ENCODE peak calls at places on chromosomes 5 and 9, in seven cellular contexts. One of them, this sample, is unnamed.

GRCh38 chr5:95448836-95449235 is 57.7 kb downstream of the FAM81B start:
- DNase-seq in HepG2: no peak
- DNase-seq in endothelial cell of umbilical vein: no peak
- DNase-seq in H1: no peak
- DNase-seq in SK-N-SH: no peak
- DNase-seq in GM12878: no peak
- DNase-seq in K562: no peak
- DNase-seq in this sample: no peak

GRCh38 chr9:93309889-93310425 is 126.0 kb downstream of the WNK2 start:
- DNase-seq in HepG2: no peak
- DNase-seq in GM12878: no peak
- DNase-seq in K562: no peak
- DNase-seq in SK-N-SH: no peak
- DNase-seq in H1: no peak
- DNase-seq in endothelial cell of umbilical vein: no peak
- DNase-seq in this sample: no peak

GRCh38 chr5:73861313-73861978 is 235.4 kb downstream of the ARHGEF28 start:
- DNase-seq in endothelial cell of umbilical vein: no peak
- DNase-seq in K562: no peak
- DNase-seq in HepG2: peak
- DNase-seq in H1: no peak
- DNase-seq in GM12878: no peak
- DNase-seq in SK-N-SH: no peak
- DNase-seq in this sample: no peak

GRCh38 chr9:133125706-133126696 is 5.0 kb upstream of the RALGDS start:
- DNase-seq in GM12878: no peak
- DNase-seq in endothelial cell of umbilical vein: peak
- DNase-seq in H1: no peak
- DNase-seq in SK-N-SH: peak
- DNase-seq in HepG2: no peak
- DNase-seq in K562: no peak
- DNase-seq in this sample: no peak

GRCh38 chr5:125348221-125348692 is 601.8 kb upstream of the ZNF608 start:
- DNase-seq in K562: no peak
- DNase-seq in GM12878: no peak
- DNase-seq in HepG2: no peak
- DNase-seq in endothelial cell of umbilical vein: no peak
- DNase-seq in SK-N-SH: no peak
- DNase-seq in H1: peak
- DNase-seq in this sample: no peak

GRCh38 chr5:178116406-178116885 is 3.1 kb downstream of the N4BP3 start:
- DNase-seq in GM12878: peak
- DNase-seq in HepG2: no peak
- DNase-seq in SK-N-SH: peak
- DNase-seq in K562: peak
- DNase-seq in H1: no peak
- DNase-seq in endothelial cell of umbilical vein: peak
- DNase-seq in this sample: no peak

GRCh38 chr9:86741311-86742215 is 205.7 kb downstream of the GAS1 start:
- DNase-seq in GM12878: no peak
- DNase-seq in SK-N-SH: no peak
- DNase-seq in H1: no peak
- DNase-seq in HepG2: no peak
- DNase-seq in K562: no peak
- DNase-seq in endothelial cell of umbilical vein: no peak
- DNase-seq in this sample: peak

GRCh38 chr5:23132231-23132630 is 279.1 kb upstream of the CDH12 start:
- DNase-seq in SK-N-SH: no peak
- DNase-seq in endothelial cell of umbilical vein: no peak
- DNase-seq in H1: no peak
- DNase-seq in K562: no peak
- DNase-seq in HepG2: no peak
- DNase-seq in GM12878: no peak
- DNase-seq in this sample: no peak

GRCh38 chr9:135076143-135076875 is 11.2 kb upstream of the OLFM1 start:
- DNase-seq in HepG2: no peak
- DNase-seq in H1: no peak
- DNase-seq in K562: no peak
- DNase-seq in endothelial cell of umbilical vein: no peak
- DNase-seq in GM12878: no peak
- DNase-seq in SK-N-SH: peak
- DNase-seq in this sample: no peak

GRCh38 chr5:65144136-65144871 is 337.4 kb downstream of the ADAMTS6 start:
- DNase-seq in HepG2: no peak
- DNase-seq in endothelial cell of umbilical vein: no peak
- DNase-seq in SK-N-SH: no peak
- DNase-seq in GM12878: no peak
- DNase-seq in K562: no peak
- DNase-seq in H1: no peak
- DNase-seq in this sample: no peak

GRCh38 chr5:131171276-131171815 is 602 bp downstream of the LYRM7 start:
- DNase-seq in HepG2: peak
- DNase-seq in K562: peak
- DNase-seq in endothelial cell of umbilical vein: no peak
- DNase-seq in H1: no peak
- DNase-seq in GM12878: no peak
- DNase-seq in SK-N-SH: no peak
- DNase-seq in this sample: no peak

GRCh38 chr5:96601811-96602244 is 60.3 kb upstream of the CAST start:
- DNase-seq in endothelial cell of umbilical vein: peak
- DNase-seq in SK-N-SH: peak
- DNase-seq in HepG2: peak
- DNase-seq in H1: no peak
- DNase-seq in GM12878: peak
- DNase-seq in K562: peak
- DNase-seq in this sample: peak

GRCh38 chr9:114733814-114734213 is 51.8 kb upstream of the TEX48 start:
- DNase-seq in HepG2: no peak
- DNase-seq in K562: no peak
- DNase-seq in GM12878: no peak
- DNase-seq in SK-N-SH: no peak
- DNase-seq in H1: no peak
- DNase-seq in endothelial cell of umbilical vein: no peak
- DNase-seq in this sample: no peak

GRCh38 chr5:10543585-10544040 is 20.3 kb upstream of the ANKRD33B start:
- DNase-seq in endothelial cell of umbilical vein: no peak
- DNase-seq in GM12878: no peak
- DNase-seq in SK-N-SH: no peak
- DNase-seq in H1: no peak
- DNase-seq in HepG2: no peak
- DNase-seq in K562: peak
- DNase-seq in this sample: no peak

GRCh38 chr5:15500326-15500958 is 462 bp downstream of the FBXL7 start:
- DNase-seq in H1: no peak
- DNase-seq in GM12878: no peak
- DNase-seq in SK-N-SH: no peak
- DNase-seq in K562: no peak
- DNase-seq in HepG2: no peak
- DNase-seq in endothelial cell of umbilical vein: peak
- DNase-seq in this sample: no peak

GRCh38 chr9:128285033-128285784 is 9.1 kb downstream of the SWI5 start:
- DNase-seq in K562: no peak
- DNase-seq in endothelial cell of umbilical vein: no peak
- DNase-seq in HepG2: no peak
- DNase-seq in GM12878: no peak
- DNase-seq in SK-N-SH: no peak
- DNase-seq in H1: no peak
- DNase-seq in this sample: no peak

GRCh38 chr5:157956271-157956885 is 97.4 kb upstream of the CLINT1 start:
- DNase-seq in SK-N-SH: peak
- DNase-seq in GM12878: no peak
- DNase-seq in HepG2: no peak
- DNase-seq in K562: no peak
- DNase-seq in H1: no peak
- DNase-seq in endothelial cell of umbilical vein: no peak
- DNase-seq in this sample: no peak

GRCh38 chr5:150235548-150235895 is 45.7 kb downstream of the SLC6A7 start:
- DNase-seq in endothelial cell of umbilical vein: no peak
- DNase-seq in SK-N-SH: no peak
- DNase-seq in K562: no peak
- DNase-seq in HepG2: no peak
- DNase-seq in GM12878: no peak
- DNase-seq in H1: no peak
- DNase-seq in this sample: no peak

GRCh38 chr5:135271533-135272310 is 127.3 kb downstream of the MACROH2A1 start:
- DNase-seq in GM12878: no peak
- DNase-seq in H1: no peak
- DNase-seq in K562: peak
- DNase-seq in endothelial cell of umbilical vein: no peak
- DNase-seq in SK-N-SH: peak
- DNase-seq in HepG2: peak
- DNase-seq in this sample: no peak

GRCh38 chr5:78335976-78336375 is 24.4 kb upstream of the SCAMP1 start:
- DNase-seq in HepG2: no peak
- DNase-seq in endothelial cell of umbilical vein: no peak
- DNase-seq in GM12878: no peak
- DNase-seq in H1: no peak
- DNase-seq in K562: no peak
- DNase-seq in SK-N-SH: peak
- DNase-seq in this sample: no peak

GRCh38 chr5:146233441-146233840 is 30.0 kb downstream of the RBM27 start:
- DNase-seq in SK-N-SH: no peak
- DNase-seq in GM12878: no peak
- DNase-seq in HepG2: no peak
- DNase-seq in K562: no peak
- DNase-seq in H1: no peak
- DNase-seq in endothelial cell of umbilical vein: no peak
- DNase-seq in this sample: no peak

GRCh38 chr9:136759436-136760325 is 1.6 kb upstream of the LCN8 start:
- DNase-seq in HepG2: no peak
- DNase-seq in H1: no peak
- DNase-seq in SK-N-SH: no peak
- DNase-seq in endothelial cell of umbilical vein: no peak
- DNase-seq in K562: no peak
- DNase-seq in GM12878: no peak
- DNase-seq in this sample: no peak

GRCh38 chr5:151213803-151214613 is 9.9 kb downstream of the CCDC69 start:
- DNase-seq in H1: no peak
- DNase-seq in endothelial cell of umbilical vein: peak
- DNase-seq in SK-N-SH: no peak
- DNase-seq in GM12878: peak
- DNase-seq in HepG2: peak
- DNase-seq in K562: peak
- DNase-seq in this sample: no peak

GRCh38 chr9:131429121-131430012 is 35.5 kb downstream of the PRRC2B start:
- DNase-seq in K562: no peak
- DNase-seq in HepG2: no peak
- DNase-seq in SK-N-SH: no peak
- DNase-seq in GM12878: no peak
- DNase-seq in endothelial cell of umbilical vein: no peak
- DNase-seq in H1: no peak
- DNase-seq in this sample: no peak

GRCh38 chr5:176319827-176320554 is 41.6 kb downstream of the KIAA1191 start:
- DNase-seq in endothelial cell of umbilical vein: no peak
- DNase-seq in HepG2: peak
- DNase-seq in H1: no peak
- DNase-seq in K562: peak
- DNase-seq in GM12878: no peak
- DNase-seq in SK-N-SH: no peak
- DNase-seq in this sample: peak

GRCh38 chr5:122457178-122457826 is 145.3 kb downstream of the SNCAIP start:
- DNase-seq in HepG2: no peak
- DNase-seq in GM12878: no peak
- DNase-seq in K562: no peak
- DNase-seq in endothelial cell of umbilical vein: no peak
- DNase-seq in H1: no peak
- DNase-seq in SK-N-SH: no peak
- DNase-seq in this sample: no peak

GRCh38 chr9:81789751-81790150 is 100.4 kb upstream of the TLE1 start:
- DNase-seq in HepG2: no peak
- DNase-seq in SK-N-SH: no peak
- DNase-seq in GM12878: no peak
- DNase-seq in H1: no peak
- DNase-seq in K562: no peak
- DNase-seq in endothelial cell of umbilical vein: no peak
- DNase-seq in this sample: no peak

GRCh38 chr9:81782313-81782712 is 93.0 kb upstream of the TLE1 start:
- DNase-seq in HepG2: no peak
- DNase-seq in SK-N-SH: no peak
- DNase-seq in H1: no peak
- DNase-seq in K562: no peak
- DNase-seq in endothelial cell of umbilical vein: no peak
- DNase-seq in GM12878: no peak
- DNase-seq in this sample: no peak

GRCh38 chr9:81791076-81791475 is 101.7 kb upstream of the TLE1 start:
- DNase-seq in SK-N-SH: no peak
- DNase-seq in H1: no peak
- DNase-seq in endothelial cell of umbilical vein: no peak
- DNase-seq in HepG2: no peak
- DNase-seq in GM12878: no peak
- DNase-seq in K562: no peak
- DNase-seq in this sample: no peak

GRCh38 chr9:81787747-81788632 is 98.6 kb upstream of the TLE1 start:
- DNase-seq in K562: no peak
- DNase-seq in GM12878: no peak
- DNase-seq in SK-N-SH: no peak
- DNase-seq in H1: no peak
- DNase-seq in HepG2: peak
- DNase-seq in endothelial cell of umbilical vein: peak
- DNase-seq in this sample: no peak
- TF ChIP-seq MAX in K562: no peak
- TF ChIP-seq MAX in GM12878: no peak
- TF ChIP-seq MAX in SK-N-SH: no peak
- TF ChIP-seq MAX in H1: no peak
- TF ChIP-seq MAX in HepG2: no peak
- TF ChIP-seq MAX in endothelial cell of umbilical vein: no peak
- TF ChIP-seq MAX in this sample: no peak

DNA sequence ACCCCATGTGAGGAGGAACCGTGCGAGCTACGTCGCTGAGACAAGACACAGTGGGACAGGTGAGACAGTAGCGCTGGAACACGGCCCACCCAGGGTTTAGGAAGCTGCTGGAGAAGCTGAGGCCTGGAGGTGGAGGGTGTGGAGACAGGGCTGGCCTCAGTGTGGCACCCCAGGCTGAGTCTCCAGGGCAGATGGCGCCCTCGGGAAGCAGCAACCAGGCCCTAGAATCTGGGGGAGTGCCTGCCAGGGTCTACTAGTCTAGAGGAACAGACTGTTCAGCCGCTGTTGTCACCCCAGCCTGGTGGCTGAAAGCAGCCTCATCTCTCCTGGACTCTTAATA is 4.6 kb upstream of the TERT start:
- DNase-seq in GM12878: no peak
- DNase-seq in K562: no peak
- DNase-seq in HepG2: no peak
- DNase-seq in H1: no peak
- DNase-seq in endothelial cell of umbilical vein: no peak
- DNase-seq in SK-N-SH: no peak
- DNase-seq in this sample: no peak
- H3K9ac ChIP-seq in GM12878: no peak
- H3K9ac ChIP-seq in K562: no peak
- H3K9ac ChIP-seq in HepG2: no peak
- H3K9ac ChIP-seq in H1: no peak
- H3K9ac ChIP-seq in endothelial cell of umbilical vein: no peak
- H3K9ac ChIP-seq in SK-N-SH: no peak
- H3K9ac ChIP-seq in this sample: no peak

GRCh38 chr9:94553029-94553938 is 1.6 kb upstream of the PCAT7 start:
- DNase-seq in endothelial cell of umbilical vein: no peak
- DNase-seq in H1: no peak
- DNase-seq in GM12878: no peak
- DNase-seq in K562: peak
- DNase-seq in HepG2: peak
- DNase-seq in SK-N-SH: no peak
- DNase-seq in this sample: no peak
- TF ChIP-seq MAX in endothelial cell of umbilical vein: no peak
- TF ChIP-seq MAX in H1: no peak
- TF ChIP-seq MAX in GM12878: no peak
- TF ChIP-seq MAX in K562: no peak
- TF ChIP-seq MAX in HepG2: peak
- TF ChIP-seq MAX in SK-N-SH: no peak
- TF ChIP-seq MAX in this sample: no peak

GRCh38 chr5:3601929-3602712 is 6.5 kb downstream of the IRX1 start:
- DNase-seq in endothelial cell of umbilical vein: no peak
- DNase-seq in GM12878: no peak
- DNase-seq in SK-N-SH: peak
- DNase-seq in HepG2: no peak
- DNase-seq in H1: no peak
- DNase-seq in K562: no peak
- DNase-seq in this sample: no peak
- H3K9ac ChIP-seq in endothelial cell of umbilical vein: no peak
- H3K9ac ChIP-seq in GM12878: no peak
- H3K9ac ChIP-seq in SK-N-SH: no peak
- H3K9ac ChIP-seq in HepG2: no peak
- H3K9ac ChIP-seq in H1: no peak
- H3K9ac ChIP-seq in K562: no peak
- H3K9ac ChIP-seq in this sample: no peak